ENCODE peak calls at places on chromosome 2, in nine cellular contexts. X is CD4-positive, alpha-beta T cell; S is head of caudate nucleus; P is HuH-7; V is WTC11; U is Peyer's patch; K is A172; D is SJCRH30; O is Calu3. W is an unnamed sample.

GRCh38 chr2:25587361-25587760 is 86.0 kb downstream of the DTNB start:
- DNase-seq in V (no peak), U (no peak), S (peak), P (no peak), D (no peak), K (peak), X (no peak), O (no peak), W (no peak)

GRCh38 chr2:137729305-137729704 is 235.0 kb upstream of the HNMT start:
- DNase-seq in X (no peak), K (no peak), V (no peak), O (no peak), D (no peak), P (no peak), S (no peak), U (no peak), W (no peak)

GRCh38 chr2:186181625-186182024 is 304.4 kb upstream of the ZC3H15 start:
- DNase-seq in V (no peak), S (no peak), U (no peak), D (no peak), K (no peak), O (no peak), X (no peak), P (peak), W (no peak)

GRCh38 chr2:19369341-19369955 is 11.0 kb upstream of the OSR1 start:
- DNase-seq in V (no peak), X (no peak), S (no peak), K (peak), P (no peak), D (no peak), U (no peak), O (peak), W (no peak)

GRCh38 chr2:48952071-48952604 is 196.6 kb upstream of the LHCGR start:
- DNase-seq in D (no peak), V (no peak), P (no peak), U (no peak), K (no peak), S (no peak), X (no peak), O (no peak), W (no peak)

GRCh38 chr2:122028371-122029102 is 273.1 kb downstream of the TSN start:
- DNase-seq in S (no peak), P (no peak), V (no peak), D (no peak), U (no peak), O (no peak), K (peak), X (no peak), W (no peak)

GRCh38 chr2:60484080-60484737 is 69.2 kb downstream of the BCL11A start:
- DNase-seq in P (no peak), V (no peak), U (no peak), X (no peak), O (no peak), S (peak), D (no peak), K (peak), W (no peak)

GRCh38 chr2:46351388-46352141 is 54.4 kb downstream of the EPAS1 start:
- DNase-seq in O (no peak), U (no peak), V (peak), X (peak), D (no peak), P (no peak), K (no peak), S (no peak), W (no peak)

GRCh38 chr2:131034122-131035051 is 58.9 kb downstream of the FAM168B start:
- DNase-seq in U (no peak), O (no peak), X (no peak), K (no peak), P (no peak), V (peak), S (peak), D (no peak), W (peak)

GRCh38 chr2:199704358-199705238 is 146.4 kb downstream of the FTCDNL1 start:
- DNase-seq in K (peak), X (no peak), S (peak), D (peak), U (no peak), V (peak), P (peak), O (peak), W (peak)

GRCh38 chr2:101725515-101726192 is 28.1 kb downstream of the MAP4K4 start:
- DNase-seq in S (no peak), O (no peak), X (no peak), K (no peak), V (peak), P (peak), D (no peak), U (no peak), W (no peak)

GRCh38 chr2:209965723-209966122 is 36.7 kb upstream of the RPE start:
- DNase-seq in P (no peak), D (no peak), V (no peak), S (no peak), X (no peak), O (no peak), K (no peak), U (no peak), W (no peak)

GRCh38 chr2:236610991-236611821 is 41.6 kb downstream of the ACKR3 start:
- DNase-seq in O (no peak), K (no peak), S (no peak), V (no peak), D (peak), P (no peak), X (no peak), U (no peak), W (no peak)

GRCh38 chr2:46632349-46632748 is 153.0 kb downstream of the TMEM247 start:
- DNase-seq in K (peak), X (no peak), O (no peak), S (no peak), D (peak), P (peak), V (no peak), U (no peak), W (no peak)

GRCh38 chr2:219252570-219252899 is 508 bp upstream of the TUBA4B start:
- DNase-seq in X (no peak), S (no peak), K (no peak), P (no peak), O (no peak), V (no peak), U (no peak), D (no peak), W (no peak)

GRCh38 chr2:196801986-196802385 is 2.5 kb upstream of the GTF3C3 start:
- DNase-seq in O (no peak), U (no peak), D (no peak), K (no peak), P (no peak), X (no peak), V (no peak), S (no peak), W (no peak)

GRCh38 chr2:173300458-173300857 is 54.2 kb upstream of the CDCA7 start:
- DNase-seq in D (no peak), V (no peak), O (no peak), P (no peak), X (no peak), S (no peak), K (no peak), U (no peak), W (no peak)

GRCh38 chr2:150789376-150789905 is 302.0 kb upstream of the RND3 start:
- DNase-seq in D (no peak), S (no peak), P (no peak), V (no peak), U (no peak), K (no peak), X (no peak), O (no peak), W (no peak)

GRCh38 chr2:168241208-168241607 is 6.2 kb downstream of the STK39 start:
- DNase-seq in S (no peak), P (no peak), U (no peak), X (no peak), K (no peak), V (no peak), O (no peak), D (no peak), W (no peak)

GRCh38 chr2:20691076-20691708 is 24.2 kb downstream of the GDF7 start:
- DNase-seq in O (no peak), V (no peak), S (no peak), U (no peak), D (no peak), X (no peak), P (no peak), K (no peak), W (no peak)

GRCh38 chr2:205763708-205764501 is 81.6 kb downstream of the NRP2 start:
- DNase-seq in K (no peak), X (peak), S (peak), U (peak), V (peak), D (no peak), P (peak), O (peak), W (peak)

GRCh38 chr2:131673400-131674173 is 145.9 kb downstream of the CCDC74A start:
- DNase-seq in P (peak), S (peak), U (peak), K (peak), X (peak), V (peak), O (peak), D (peak), W (peak)

GRCh38 chr2:104929663-104930062 is 75.7 kb downstream of the POU3F3 start:
- DNase-seq in V (no peak), S (peak), X (no peak), U (no peak), P (no peak), O (no peak), D (no peak), K (no peak), W (peak)

GRCh38 chr2:61405813-61406212 is 65.1 kb downstream of the USP34 start:
- DNase-seq in X (no peak), P (no peak), D (no peak), K (no peak), S (no peak), U (no peak), V (no peak), O (no peak), W (no peak)

GRCh38 chr2:173193925-173194324 is 118.3 kb downstream of the MAP3K20 start:
- DNase-seq in P (no peak), X (no peak), U (no peak), K (no peak), V (no peak), S (no peak), O (no peak), D (no peak), W (no peak)

GRCh38 chr2:9466147-9466683 is 8.1 kb upstream of the IAH1 start:
- DNase-seq in D (no peak), V (no peak), K (no peak), X (no peak), S (no peak), P (no peak), O (no peak), U (no peak), W (no peak)

GRCh38 chr2:101655941-101656422 is 41.5 kb upstream of the MAP4K4 start:
- DNase-seq in O (no peak), D (no peak), V (no peak), K (no peak), X (no peak), U (no peak), P (no peak), S (no peak), W (no peak)